ENCODE peak calls at places on chromosomes 2 and 18, in ten cellular contexts. F is stimulated activated CD4-positive, alpha-beta T cell treated with anti-CD3 and anti-CD28 coated beads, Interleukin-1b, Interleukin-23, amount 100 ng/mL, for 4 hours; T is mesendoderm; A is non-pigmented ciliary epithelial cell; Y is body of pancreas; Z is HuH-7.5; C is Peyer's patch; B is fibroblast of the conjunctiva; H is KG1; W is nephron progenitor cell. U is an unnamed sample.

GRCh38 chr2:147086715-147087114 is 758.1 kb upstream of the ACVR2A start:
- DNase-seq in B (no peak), F (no peak), Z (peak), W (no peak), A (no peak), H (no peak), Y (no peak), T (no peak), C (no peak), U (no peak)

GRCh38 chr2:199136681-199137080 is 321.1 kb downstream of the SATB2 start:
- DNase-seq in F (no peak), W (no peak), Z (no peak), Y (no peak), B (no peak), H (no peak), T (no peak), A (peak), C (no peak), U (peak)

GRCh38 chr18:27687351-27687979 is 489.5 kb downstream of the CDH2 start:
- DNase-seq in W (no peak), Z (no peak), T (no peak), Y (no peak), C (no peak), A (no peak), F (no peak), H (no peak), B (no peak), U (no peak)

GRCh38 chr18:22293417-22293816 is 124.0 kb downstream of the GATA6 start:
- DNase-seq in F (no peak), Z (no peak), C (no peak), Y (peak), H (no peak), A (no peak), B (no peak), T (no peak), W (no peak), U (no peak)

GRCh38 chr2:116949249-116949648 is 865.2 kb upstream of the DDX18 start:
- DNase-seq in W (no peak), F (no peak), B (no peak), Z (no peak), T (no peak), C (no peak), Y (no peak), A (no peak), H (no peak), U (no peak)

GRCh38 chr18:48996901-48997463 is 46.2 kb upstream of the SMAD7 start:
- DNase-seq in C (no peak), Y (no peak), W (no peak), H (no peak), A (peak), F (no peak), T (peak), Z (no peak), B (peak), U (no peak)

GRCh38 chr2:156319811-156320490 is 12.6 kb downstream of the NR4A2 start:
- DNase-seq in A (no peak), W (no peak), Z (no peak), C (peak), Y (peak), F (no peak), T (peak), H (no peak), B (no peak), U (no peak)

GRCh38 chr2:132955871-132956615 is 286.0 kb upstream of the LYPD1 start:
- DNase-seq in W (no peak), T (no peak), A (no peak), Y (no peak), F (no peak), H (no peak), Z (no peak), B (no peak), C (no peak), U (no peak)

GRCh38 chr2:58895849-58896248 is 654.7 kb upstream of the FANCL start:
- DNase-seq in Z (no peak), T (no peak), F (no peak), H (no peak), C (no peak), W (no peak), A (no peak), B (peak), Y (no peak), U (no peak)

GRCh38 chr18:65983750-65984149 is 232.9 kb downstream of the CDH7 start:
- DNase-seq in C (no peak), B (no peak), T (no peak), F (no peak), Y (no peak), H (no peak), Z (no peak), W (no peak), A (no peak), U (no peak)

GRCh38 chr2:105411720-105412407 is 13.0 kb upstream of the FHL2 start:
- DNase-seq in A (no peak), Y (no peak), C (no peak), H (no peak), Z (no peak), W (no peak), F (no peak), B (no peak), T (no peak), U (no peak)

GRCh38 chr2:204110250-204111183 is 174.0 kb downstream of the ICOS start:
- DNase-seq in Z (no peak), B (peak), Y (peak), H (peak), F (peak), T (no peak), C (peak), A (no peak), W (no peak), U (no peak)

GRCh38 chr2:69616755-69617154 is 26.8 kb downstream of the AAK1 start:
- DNase-seq in F (peak), T (no peak), A (no peak), Z (no peak), C (no peak), H (no peak), B (no peak), Y (no peak), W (no peak), U (no peak)

GRCh38 chr2:15940661-15941482 is 522 bp downstream of the MYCN start:
- DNase-seq in C (no peak), Y (no peak), H (no peak), T (peak), W (peak), A (no peak), Z (peak), F (no peak), B (no peak), U (no peak)

GRCh38 chr2:31335921-31336570 is 78.5 kb downstream of the XDH start:
- DNase-seq in B (peak), A (peak), Z (no peak), F (no peak), Y (no peak), W (no peak), C (no peak), T (peak), H (no peak), U (peak)

GRCh38 chr2:130387071-130387400 is 31.2 kb downstream of the PTPN18 start:
- DNase-seq in F (no peak), B (no peak), W (no peak), T (no peak), C (no peak), Y (no peak), A (no peak), Z (no peak), H (no peak), U (no peak)

GRCh38 chr18:35246831-35247230 is 6.0 kb downstream of the ZNF397 start:
- DNase-seq in T (no peak), H (no peak), F (no peak), Z (no peak), B (no peak), Y (no peak), W (no peak), C (no peak), A (no peak), U (no peak)

GRCh38 chr2:153595939-153596338 is 117.4 kb upstream of the RPRM start:
- DNase-seq in W (no peak), Z (no peak), Y (no peak), F (no peak), B (no peak), T (peak), H (no peak), C (no peak), A (no peak), U (no peak)

GRCh38 chr2:17962874-17963273 is 84.4 kb downstream of the KCNS3 start:
- DNase-seq in T (peak), B (no peak), C (no peak), Y (no peak), H (no peak), F (no peak), A (no peak), W (no peak), Z (no peak), U (no peak)

GRCh38 chr2:14756981-14757657 is 124.6 kb downstream of the LRATD1 start:
- DNase-seq in B (peak), Y (peak), C (no peak), A (peak), H (no peak), W (no peak), F (no peak), Z (no peak), T (no peak), U (peak)

GRCh38 chr2:231644426-231644825 is 51.8 kb downstream of the TEX44 start:
- DNase-seq in Y (peak), H (no peak), C (no peak), Z (no peak), T (no peak), W (no peak), B (no peak), F (no peak), A (no peak), U (no peak)

GRCh38 chr18:2846638-2847340 is at the start of gene EMILIN2:
- DNase-seq in C (peak), Z (peak), B (peak), Y (peak), T (peak), W (peak), H (no peak), A (no peak), F (no peak), U (no peak)

GRCh38 chr2:23554054-23554697 is 169.2 kb downstream of the KLHL29 start:
- DNase-seq in F (no peak), T (no peak), Z (no peak), B (peak), C (no peak), A (no peak), Y (peak), W (no peak), H (no peak), U (no peak)

GRCh38 chr2:55105456-55105855 is 55.2 kb upstream of the RTN4 start:
- DNase-seq in T (no peak), W (no peak), Y (no peak), B (no peak), H (no peak), F (no peak), A (no peak), Z (no peak), C (no peak), U (no peak)

GRCh38 chr18:26453370-26454030 is 94.9 kb downstream of the KCTD1 start:
- DNase-seq in C (no peak), H (no peak), T (no peak), A (no peak), B (no peak), Y (no peak), W (no peak), F (no peak), Z (no peak), U (no peak)

GRCh38 chr2:157386247-157386646 is 57.6 kb downstream of the CYTIP start:
- DNase-seq in Z (no peak), H (no peak), T (no peak), A (no peak), B (no peak), W (no peak), C (no peak), Y (no peak), F (no peak), U (no peak)

GRCh38 chr18:75455249-75456183 is 28.0 kb upstream of the SMIM21 start:
- DNase-seq in H (no peak), T (peak), A (no peak), B (no peak), C (no peak), F (no peak), Z (no peak), W (peak), Y (peak), U (no peak)

GRCh38 chr2:18503686-18504085 is 56.8 kb downstream of the RDH14 start:
- DNase-seq in H (no peak), W (no peak), B (no peak), A (no peak), F (no peak), Z (no peak), T (no peak), Y (no peak), C (no peak), U (no peak)

GRCh38 chr2:157777425-157777824 is 98.7 kb downstream of the ACVR1 start:
- DNase-seq in B (peak), T (peak), A (no peak), C (peak), W (peak), Y (peak), F (peak), Z (peak), H (peak), U (peak)

GRCh38 chr2:66794571-66794970 is 359.6 kb downstream of the MEIS1 start:
- DNase-seq in B (no peak), H (no peak), F (no peak), T (no peak), C (no peak), W (no peak), A (no peak), Z (no peak), Y (no peak), U (no peak)

GRCh38 chr2:10036095-10036879 is 7.1 kb upstream of the KLF11 start:
- DNase-seq in Y (peak), A (no peak), Z (no peak), T (no peak), H (no peak), B (peak), C (peak), F (no peak), W (no peak), U (no peak)

GRCh38 chr18:59715966-59716369 is 18.7 kb upstream of the CCBE1 start:
- DNase-seq in T (no peak), F (no peak), B (peak), A (peak), W (no peak), Z (no peak), Y (no peak), C (no peak), H (no peak), U (peak)

GRCh38 chr2:186544255-186544675 is 45.6 kb upstream of the ITGAV start:
- DNase-seq in Z (peak), F (no peak), H (no peak), Y (peak), A (no peak), W (no peak), C (no peak), B (peak), T (peak), U (peak)

GRCh38 chr18:12492907-12493306 is 85.2 kb downstream of the PRELID3A start:
- DNase-seq in Y (no peak), Z (no peak), B (no peak), W (no peak), T (no peak), H (no peak), C (no peak), A (no peak), F (no peak), U (no peak)

GRCh38 chr18:63951302-63951705 is 2.2 kb downstream of the HMSD start:
- DNase-seq in Z (no peak), W (no peak), Y (no peak), A (no peak), C (no peak), T (no peak), H (no peak), B (no peak), F (no peak), U (no peak)

GRCh38 chr2:179711375-179711774 is 150.0 kb downstream of the ZNF385B start:
- DNase-seq in Z (no peak), B (no peak), F (no peak), H (no peak), T (peak), W (no peak), C (no peak), A (no peak), Y (no peak), U (no peak)

GRCh38 chr2:168060956-168061750 is 186.2 kb downstream of the STK39 start:
- DNase-seq in A (no peak), W (no peak), Z (no peak), Y (no peak), H (no peak), C (no peak), T (no peak), F (no peak), B (peak), U (peak)

GRCh38 chr18:68623342-68623741 is 91.6 kb downstream of the TMX3 start:
- DNase-seq in Z (peak), W (peak), B (peak), F (no peak), A (peak), Y (peak), T (peak), H (no peak), C (no peak), U (peak)